ENCODE peak calls at places on chromosome X, in seven cellular contexts. K is Karpas-422, H is colonic mucosa, T is right cardiac atrium, C is GM23248, J is trophoblast cell, P is heart left ventricle. S is an unnamed sample.

GRCh38 chrX:120302434-120302833 is 8.8 kb downstream of the TMEM255A start:
- DNase-seq in T (peak; percentile 43), H (peak; percentile 26), J (no peak), C (no peak), K (peak; percentile 43), P (no peak), S (no peak)

GRCh38 chrX:109352121-109352556 is 129.7 kb downstream of the GUCY2F start:
- DNase-seq in P (no peak), C (peak; percentile 33), H (no peak), T (peak; percentile 61), K (no peak), J (peak; percentile 33), S (no peak)

GRCh38 chrX:38311743-38312142 is 15.6 kb downstream of the RPGR start:
- DNase-seq in K (no peak), C (no peak), J (no peak), H (no peak), T (no peak), P (no peak), S (no peak)

GRCh38 chrX:40147399-40148188 is 49.8 kb upstream of the BCOR start:
- DNase-seq in C (no peak), H (no peak), P (no peak), J (peak; percentile 41), T (peak; percentile 42), K (no peak), S (no peak)

GRCh38 chrX:29671426-29671825 is 543.9 kb upstream of the MAGEB2 start:
- DNase-seq in K (no peak), T (no peak), C (no peak), P (no peak), H (no peak), J (no peak), S (no peak)

GRCh38 chrX:146907391-146908240 is 93.1 kb upstream of the CXorf51A start:
- DNase-seq in P (no peak), T (no peak), H (no peak), J (no peak), K (no peak), C (peak; percentile 0), S (no peak)

GRCh38 chrX:38103857-38104812 is 97.8 kb downstream of the SYTL5 start:
- DNase-seq in P (no peak), T (no peak), H (no peak), K (no peak), J (no peak), C (no peak), S (no peak)

GRCh38 chrX:17377047-17377692 is 2.2 kb downstream of the NHS start:
- DNase-seq in J (peak; percentile 88), T (peak; percentile 65), K (no peak), C (peak; percentile 77), H (peak; percentile 38), P (peak; percentile 19), S (peak; percentile 32)

GRCh38 chrX:39162322-39162721 is 361.1 kb downstream of the MID1IP1 start:
- DNase-seq in P (no peak), C (no peak), T (peak; percentile 57), H (peak; percentile 64), K (no peak), J (no peak), S (no peak)

GRCh38 chrX:150581093-150581775 is 12.8 kb downstream of the MTM1 start:
- DNase-seq in P (no peak), T (no peak), K (no peak), H (no peak), J (peak; percentile 8), C (peak; percentile 75), S (no peak)

GRCh38 chrX:150573702-150574101 is 5.3 kb downstream of the MTM1 start:
- DNase-seq in T (no peak), P (no peak), K (no peak), C (no peak), H (peak; percentile 76), J (no peak), S (no peak)

GRCh38 chrX:150574824-150575409 is 6.5 kb downstream of the MTM1 start:
- DNase-seq in C (no peak), J (no peak), P (no peak), T (no peak), K (no peak), H (no peak), S (no peak)

GRCh38 chrX:150575415-150575814 is 7.0 kb downstream of the MTM1 start:
- DNase-seq in T (no peak), P (no peak), K (no peak), H (peak; percentile 70), J (peak; percentile 79), C (peak; percentile 68), S (peak; percentile 4)

GRCh38 chrX:150577174-150577573 is 8.8 kb downstream of the MTM1 start:
- DNase-seq in H (peak; percentile 51), T (no peak), J (no peak), K (no peak), P (no peak), C (no peak), S (no peak)
- H3K4me1 ChIP-seq in H (no peaks in the 10 kb centered on the region), T (peaks cover 6% of the 10 kb centered on the region), J (no peaks in the 10 kb centered on the region), K (peaks cover 16% of the 10 kb centered on the region), P (no peaks in the 10 kb centered on the region), C (peaks cover 29% of the 10 kb centered on the region), S (no peaks in the 10 kb centered on the region)

GRCh38 chrX:134388161-134389109 is 71.5 kb upstream of the HPRT1 start:
- DNase-seq in P (no peak), J (no peak), H (no peak), K (peak; percentile 91), C (no peak), T (no peak), S (no peak)
- H3K4me3 ChIP-seq in P (no peak overlapping the region), J (no peak overlapping the region), H (no peak overlapping the region), K (peak overlapping the region; percentile 27), C (no peak overlapping the region), T (no peak overlapping the region), S (no peak overlapping the region)

DNA sequence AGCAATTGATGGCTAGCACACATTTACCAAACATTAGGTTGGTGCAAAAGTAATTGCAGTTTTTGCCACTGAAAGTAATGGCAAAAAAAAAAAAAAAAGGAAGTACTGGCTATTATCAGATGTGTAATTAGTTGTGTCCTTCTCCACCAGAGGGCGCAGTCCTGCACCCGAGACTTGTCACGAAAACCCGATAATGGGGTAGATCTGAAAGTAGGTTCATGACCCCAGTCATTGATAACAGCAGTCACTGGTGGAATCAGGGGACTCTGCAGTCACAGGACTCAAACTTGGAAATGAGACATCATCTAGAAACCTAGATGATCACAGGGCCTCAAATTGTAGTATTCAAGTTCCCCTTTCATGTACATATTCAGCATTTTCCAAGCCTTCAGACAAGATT is 13.1 kb upstream of the ACOT9 start:
- DNase-seq in P (peak; percentile 48), C (peak; percentile 64), T (peak; percentile 78), K (peak; percentile 91), J (peak; percentile 36), H (peak; percentile 74), S (peak; percentile 28)
- H3K27ac ChIP-seq in P (no peak overlapping the region), C (no peak overlapping the region), T (no peak overlapping the region), K (no peak overlapping the region), J (no peak overlapping the region), H (no peak overlapping the region), S (no peak overlapping the region)

DNA sequence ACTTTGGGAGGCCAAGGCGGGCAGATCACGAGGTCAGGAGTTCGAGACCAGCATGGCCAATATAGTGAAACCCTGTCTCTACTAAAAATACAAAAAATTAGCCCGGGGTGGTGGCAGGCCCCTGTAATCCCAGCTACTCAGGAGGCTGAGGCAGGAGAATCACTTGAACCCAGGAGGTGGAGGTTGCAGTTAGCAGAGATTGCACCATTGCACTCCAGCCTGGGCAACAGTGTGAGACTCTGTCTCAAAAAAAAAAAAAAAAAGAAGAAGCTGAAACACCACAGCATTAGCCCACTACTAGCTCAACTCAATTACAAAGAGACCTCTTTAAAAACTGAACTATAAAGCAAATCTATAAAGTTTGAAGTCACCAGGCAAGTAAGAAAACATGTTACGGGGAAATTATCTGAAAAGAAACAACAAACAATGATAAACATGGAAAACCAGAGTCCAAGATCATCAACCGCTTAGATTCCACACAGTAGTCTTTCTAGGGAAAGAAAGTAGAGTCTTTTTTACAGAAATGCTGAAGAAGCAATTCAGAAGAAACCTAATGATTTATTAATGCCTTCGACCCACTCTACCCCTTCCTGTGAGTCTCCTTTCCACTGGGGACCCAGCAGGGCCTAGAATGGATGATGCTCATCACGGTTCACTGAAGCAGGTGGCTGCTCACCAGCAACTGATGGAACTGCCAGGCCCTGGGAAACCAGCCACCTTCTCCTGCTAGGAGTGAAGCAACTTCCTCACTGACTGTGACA is 6.6 kb downstream of the SAT1 start:
- DNase-seq in T (no peak), C (no peak), H (no peak), P (no peak), J (no peak), K (peak; percentile 29), S (no peak)
- H3K4me1 ChIP-seq in T (peaks cover 1% of the 10 kb centered on the region), C (peaks cover 8% of the 10 kb centered on the region), H (no peaks in the 10 kb centered on the region), P (no peaks in the 10 kb centered on the region), J (no peaks in the 10 kb centered on the region), K (peaks cover 10% of the 10 kb centered on the region), S (no peaks in the 10 kb centered on the region)

GRCh38 chrX:10577863-10578262 is 42.5 kb downstream of the MID1 start:
- DNase-seq in J (no peak), P (no peak), H (no peak), T (no peak), K (no peak), C (peak; percentile 11), S (no peak)

GRCh38 chrX:10576777-10577444 is 43.5 kb downstream of the MID1 start:
- DNase-seq in J (peak; percentile 41), T (peak; percentile 64), K (no peak), C (no peak), P (peak; percentile 44), H (no peak), S (no peak)

GRCh38 chrX:10582215-10582733 is 38.1 kb downstream of the MID1 start:
- DNase-seq in C (peak; percentile 31), K (no peak), J (no peak), P (no peak), T (no peak), H (no peak), S (no peak)

GRCh38 chrX:10579753-10580060 is 40.7 kb downstream of the MID1 start:
- DNase-seq in P (no peak), C (peak; percentile 52), J (no peak), H (no peak), K (no peak), T (no peak), S (no peak)

GRCh38 chrX:10579018-10579752 is 41.2 kb downstream of the MID1 start:
- DNase-seq in H (no peak), T (no peak), C (peak; percentile 74), P (no peak), K (no peak), J (peak; percentile 56), S (no peak)
- H3K4me3 ChIP-seq in H (no peak overlapping the region), T (no peak overlapping the region), C (peak overlapping the region; percentile 64), P (peak overlapping the region; percentile 24), K (no peak overlapping the region), J (no peak overlapping the region), S (no peak overlapping the region)

GRCh38 chrX:103536071-103536470 is 16.8 kb upstream of the RAB40A start:
- DNase-seq in J (peak; percentile 14), T (peak; percentile 33), K (no peak), P (no peak), C (no peak), H (no peak), S (no peak)
- H3K27ac ChIP-seq in J (no peak overlapping the region), T (peak overlapping the region; percentile 90), K (no peak overlapping the region), P (no peak overlapping the region), C (no peak overlapping the region), H (no peak overlapping the region), S (peak overlapping the region; percentile 81)

DNA sequence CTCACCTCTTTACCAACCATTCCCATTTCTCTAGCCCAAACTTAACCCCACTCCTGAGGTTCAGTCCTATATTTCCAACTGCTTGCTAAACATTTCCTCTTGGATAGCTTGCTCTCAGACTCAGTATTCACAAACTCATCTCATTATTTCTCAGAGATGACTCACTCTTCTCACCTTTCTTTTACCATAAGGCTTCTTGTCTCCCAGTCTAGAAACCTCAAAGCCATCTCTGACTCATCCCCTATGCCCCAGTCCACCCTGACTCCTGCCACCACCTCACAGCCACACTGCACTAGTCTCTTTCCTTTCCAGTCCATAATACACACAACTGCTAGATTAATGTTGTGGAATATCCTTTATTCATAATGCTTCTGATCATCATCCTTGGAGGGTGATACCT is 4.8 kb downstream of the FRMPD3 start:
- DNase-seq in J (no peak), P (no peak), C (peak; percentile 28), H (no peak), T (no peak), K (no peak), S (no peak)
- H3K4me1 ChIP-seq in J (no peaks in the 10 kb centered on the region), P (no peaks in the 10 kb centered on the region), C (no peaks in the 10 kb centered on the region), H (no peaks in the 10 kb centered on the region), T (no peaks in the 10 kb centered on the region), K (peaks cover 43% of the 10 kb centered on the region), S (no peaks in the 10 kb centered on the region)